ENCODE peak calls at places on chromosome 12, in four cellular contexts. T, Q, N and P are unnamed samples.
A peak's percentile ranks its signal among the peaks of the same experiment; 100 is the strongest.

GRCh38 chr12:49557917-49558215 is 10.1 kb downstream of the MCRS1 start:
- DNase-seq in T (no peak), Q (no peak), N (no peak), P (no peak)

GRCh38 chr12:51994539-51994820 is 12.3 kb upstream of the TAMALIN start:
- DNase-seq in T (no peak), Q (no peak), N (no peak), P (no peak)

GRCh38 chr12:89391726-89392336 is 39.5 kb upstream of the DUSP6 start:
- DNase-seq in T (no peak), Q (no peak), N (no peak), P (no peak)

GRCh38 chr12:132106921-132107320 is 37.2 kb downstream of the DDX51 start:
- DNase-seq in T (no peak), Q (no peak), N (peak; percentile 59), P (no peak)

GRCh38 chr12:92059976-92060375 is 85.7 kb downstream of the BTG1 start:
- DNase-seq in T (no peak), Q (no peak), N (peak; percentile 82), P (peak; percentile 82)

GRCh38 chr12:70507442-70507841 is 129.8 kb downstream of the PTPRB start:
- DNase-seq in T (no peak), Q (no peak), N (no peak), P (no peak)

GRCh38 chr12:27517961-27518668 is 5.9 kb upstream of the PPFIBP1 start:
- DNase-seq in T (no peak), Q (no peak), N (no peak), P (peak; percentile 59)

GRCh38 chr12:109130297-109130696 is 13.9 kb downstream of the ACACB start:
- DNase-seq in T (no peak), Q (no peak), N (no peak), P (no peak)

GRCh38 chr12:19222566-19222965 is 93.0 kb downstream of the PLEKHA5 start:
- DNase-seq in T (no peak), Q (no peak), N (no peak), P (no peak)

GRCh38 chr12:153080-153746 is 60.7 kb downstream of the SLC6A12 start:
- DNase-seq in T (no peak), Q (peak; percentile 67), N (peak; percentile 54), P (peak; percentile 82)

GRCh38 chr12:119649202-119649808 is 18.6 kb upstream of the PRKAB1 start:
- DNase-seq in T (no peak), Q (peak; percentile 66), N (no peak), P (peak; percentile 26)
- TF ChIP-seq CTCF in T (no peak), Q (peak; percentile 88), N (peak; percentile 51), P (peak; percentile 71)

GRCh38 chr12:6960291-6961277 is 9.4 kb downstream of the PTPN6 start:
- DNase-seq in T (no peak), Q (no peak), N (peak; percentile 38), P (no peak)
- H3K27ac ChIP-seq in T (no peak overlapping the region), Q (peak overlapping the region; percentile 96), N (no peak overlapping the region), P (no peak overlapping the region)

GRCh38 chr12:48276621-48277020 is 73.5 kb upstream of the OR10AD1 start:
- DNase-seq in T (no peak), Q (no peak), N (no peak), P (no peak)

GRCh38 chr12:48280572-48280971 is 70.1 kb downstream of the ZNF641 start:
- DNase-seq in T (no peak), Q (no peak), N (no peak), P (no peak)

GRCh38 chr12:48281811-48282210 is 68.9 kb downstream of the ZNF641 start:
- DNase-seq in T (no peak), Q (no peak), N (no peak), P (no peak)

GRCh38 chr12:48279096-48279495 is 71.6 kb downstream of the ZNF641 start:
- DNase-seq in T (no peak), Q (no peak), N (no peak), P (no peak)

GRCh38 chr12:48279601-48280000 is 71.1 kb downstream of the ZNF641 start:
- DNase-seq in T (no peak), Q (peak; percentile 14), N (no peak), P (no peak)
- H3K4me1 ChIP-seq in T (no peaks in the 10 kb centered on the region), Q (peaks cover 5% of the 10 kb centered on the region), N (no peaks in the 10 kb centered on the region), P (no peaks in the 10 kb centered on the region)

GRCh38 chr12:98721204-98721702 is 76.2 kb downstream of the APAF1 start:
- DNase-seq in T (no peak), Q (no peak), N (no peak), P (no peak)
- TF ChIP-seq CTCF in T (no peak), Q (no peak), N (no peak), P (no peak)

DNA sequence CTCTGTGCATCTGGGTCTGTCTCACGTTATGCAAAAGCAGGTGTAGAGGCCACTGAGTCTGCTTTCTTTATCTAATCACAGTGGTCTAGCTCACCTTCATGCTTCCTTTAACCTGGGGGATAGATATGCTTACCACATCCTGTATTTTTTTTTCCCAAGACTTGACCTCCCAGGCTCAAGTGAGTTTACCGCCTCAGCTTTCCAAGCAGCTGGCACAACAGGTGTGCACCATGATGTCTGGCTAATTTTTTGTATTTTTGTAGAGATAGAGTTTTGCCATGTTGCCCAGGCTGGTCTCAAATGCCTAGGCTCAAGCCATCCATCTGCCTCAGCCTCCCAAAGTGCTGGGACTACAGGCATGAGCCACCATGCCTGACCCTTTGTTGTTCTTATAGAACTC is 236.0 kb downstream of the ATP23 start:
- DNase-seq in T (no peak), Q (no peak), N (no peak), P (no peak)
- H3K27ac ChIP-seq in T (no peak overlapping the region), Q (no peak overlapping the region), N (no peak overlapping the region), P (no peak overlapping the region)

GRCh38 chr12:1767407-1768090 is 52.8 kb upstream of the LRTM2 start:
- DNase-seq in T (no peak), Q (no peak), N (no peak), P (no peak)

GRCh38 chr12:1761857-1762256 is 58.5 kb upstream of the LRTM2 start:
- DNase-seq in T (no peak), Q (no peak), N (no peak), P (no peak)

GRCh38 chr12:1769809-1770494 is 50.4 kb upstream of the LRTM2 start:
- DNase-seq in T (no peak), Q (no peak), N (peak; percentile 64), P (peak; percentile 60)

GRCh38 chr12:1768585-1768984 is 51.8 kb upstream of the LRTM2 start:
- DNase-seq in T (no peak), Q (no peak), N (no peak), P (no peak)

GRCh38 chr12:1766110-1766509 is 54.3 kb upstream of the LRTM2 start:
- DNase-seq in T (no peak), Q (no peak), N (no peak), P (no peak)
- H3K4me1 ChIP-seq in T (no peaks in the 10 kb centered on the region), Q (no peaks in the 10 kb centered on the region), N (peaks cover 6% of the 10 kb centered on the region), P (peaks cover 4% of the 10 kb centered on the region)

GRCh38 chr12:15800278-15800677 is 11.1 kb upstream of the EPS8 start:
- DNase-seq in T (no peak), Q (no peak), N (no peak), P (no peak)
- TF ChIP-seq CTCF in T (no peak), Q (no peak), N (no peak), P (no peak)

DNA sequence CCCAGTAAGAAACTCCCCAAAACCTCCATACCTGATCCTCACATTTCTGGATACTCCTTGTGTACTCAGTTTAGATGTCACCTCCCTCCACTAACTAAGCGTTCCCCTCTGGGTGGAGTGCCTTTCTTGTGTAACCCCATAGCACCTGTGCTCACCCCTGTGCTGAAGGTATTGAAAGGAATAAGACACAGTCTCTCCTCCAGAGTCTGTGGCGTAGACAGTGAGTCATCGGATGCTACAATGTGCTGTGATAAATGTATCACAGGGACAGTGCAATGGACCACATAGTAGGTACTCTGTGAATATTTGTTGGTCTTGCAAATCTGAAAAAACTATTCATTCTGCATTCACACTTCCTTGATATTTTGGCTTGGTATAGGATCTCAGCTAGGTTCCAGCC is 30.8 kb downstream of the TSPAN9 start:
- DNase-seq in T (no peak), Q (no peak), N (no peak), P (no peak)
- H3K27ac ChIP-seq in T (peak overlapping the region; percentile 51), Q (peak overlapping the region; percentile 66), N (no peak overlapping the region), P (no peak overlapping the region)

DNA sequence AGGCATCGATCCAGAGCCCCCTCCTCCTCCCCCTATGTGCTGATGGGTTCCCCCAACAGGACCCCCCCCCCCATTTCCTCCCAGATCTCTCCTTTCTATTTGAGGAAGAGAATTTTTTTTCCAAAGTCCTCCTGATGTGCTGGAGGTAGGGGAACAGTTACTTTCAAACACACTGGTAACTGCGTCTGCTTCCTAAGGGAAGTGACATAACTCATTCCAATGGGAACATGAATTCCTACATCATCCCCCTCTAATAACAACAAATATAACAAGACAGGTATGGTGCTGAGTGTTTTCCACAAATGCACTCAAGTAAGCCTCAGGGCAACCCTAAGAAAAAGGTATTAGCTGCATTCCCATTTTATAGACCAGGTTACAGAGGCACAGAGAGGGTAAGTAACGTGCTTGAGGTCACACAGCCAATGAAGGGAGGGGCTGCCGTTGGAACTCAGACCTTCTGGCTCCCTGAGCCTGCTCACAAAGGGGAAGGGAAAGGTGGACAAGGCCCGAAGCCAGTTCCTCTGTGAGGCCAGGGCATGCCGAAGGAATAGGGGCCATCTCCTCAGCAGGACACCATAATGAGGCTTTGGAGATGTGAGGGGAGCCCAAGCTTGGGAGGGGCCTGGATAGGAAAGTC is 121.1 kb upstream of the NCOR2 start:
- DNase-seq in T (no peak), Q (no peak), N (peak; percentile 30), P (peak; percentile 26)
- H3K4me1 ChIP-seq in T (peaks cover 13% of the 10 kb centered on the region), Q (peaks cover 31% of the 10 kb centered on the region), N (peaks cover 26% of the 10 kb centered on the region), P (no peaks in the 10 kb centered on the region)

DNA sequence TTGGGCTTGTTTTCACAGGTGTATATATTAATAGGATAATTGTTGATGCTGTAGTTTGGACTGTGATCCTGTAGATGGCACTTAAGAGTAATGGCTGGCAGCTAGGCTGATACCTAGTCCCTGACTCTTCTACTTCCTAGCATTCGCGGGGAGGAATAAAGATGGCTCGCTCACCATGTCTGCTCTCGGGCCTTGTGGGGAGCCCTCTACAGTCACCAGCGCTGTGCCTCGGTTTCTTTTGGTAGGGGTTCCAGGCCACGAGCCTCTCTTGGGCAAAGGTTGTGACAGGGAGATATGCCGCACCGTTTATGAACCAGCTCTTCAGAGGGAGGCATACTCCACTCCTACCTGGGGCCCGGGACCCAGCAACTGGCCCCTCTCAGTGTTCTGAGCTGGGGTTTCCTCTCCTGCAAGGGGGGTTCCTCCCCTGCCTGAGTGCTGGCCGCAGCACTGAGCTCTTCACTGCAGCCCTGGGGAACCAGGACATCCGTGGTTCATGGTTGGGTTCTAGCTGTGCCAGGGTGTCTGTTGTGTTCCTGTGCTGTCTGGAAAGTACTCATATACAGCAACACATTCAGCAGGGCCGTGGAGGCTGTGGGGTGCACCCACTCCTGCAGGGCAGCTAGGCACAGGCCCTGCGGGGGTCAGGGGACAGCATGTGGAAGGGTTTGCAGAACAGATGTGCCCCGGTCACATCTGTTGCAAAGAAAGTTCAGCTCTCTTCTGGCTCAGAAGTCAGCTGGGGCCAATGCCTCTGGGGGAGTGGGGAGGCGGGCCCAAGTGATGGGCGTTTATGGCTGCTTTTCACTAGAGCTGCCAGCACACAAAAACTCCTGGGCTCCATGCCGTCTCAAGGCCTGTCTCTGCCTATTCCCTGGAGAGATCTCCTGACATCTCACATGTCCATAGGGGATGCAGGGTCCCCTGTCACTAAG is 147.9 kb downstream of the PPFIA2 start:
- DNase-seq in T (no peak), Q (peak; percentile 18), N (peak; percentile 1), P (peak; percentile 40)
- TF ChIP-seq CTCF in T (no peak), Q (peak; percentile 47), N (peak; percentile 19), P (peak; percentile 41)